ENCODE peak calls at places on chromosomes 7 and 10, in nine cellular contexts. N is K562, D is GM12878, T is Panc1, U is A549, J is SK-N-SH, V is HCT116, L is GM23338, H is HepG2. K is an unnamed sample.

GRCh38 chr7:94276797-94277196 is 117.9 kb upstream of the COL1A2 start:
- DNase-seq in N (no peak), D (no peak), T (no peak), U (peak), J (peak), V (no peak), L (peak), H (no peak), K (peak)

GRCh38 chr10:19925064-19925463 is 108.8 kb downstream of the PLXDC2 start:
- DNase-seq in N (no peak), D (no peak), T (no peak), U (no peak), J (no peak), V (no peak), L (no peak), H (no peak), K (no peak)

GRCh38 chr10:3776796-3777571 is 8.0 kb downstream of the KLF6 start:
- DNase-seq in N (peak), D (no peak), T (peak), U (no peak), J (no peak), V (peak), L (no peak), H (peak), K (no peak)

GRCh38 chr7:423312-424260 is 96.1 kb downstream of the PDGFA start:
- DNase-seq in N (peak), D (no peak), T (no peak), U (no peak), J (no peak), V (no peak), L (no peak), H (peak), K (no peak)

GRCh38 chr10:58956926-58957325 is 219.5 kb upstream of the PHYHIPL start:
- DNase-seq in N (no peak), D (no peak), T (no peak), U (no peak), J (no peak), V (peak), L (no peak), H (peak), K (no peak)

GRCh38 chr7:70569335-70569819 is 562.6 kb upstream of the GALNT17 start:
- DNase-seq in N (peak), D (peak), T (no peak), U (no peak), J (no peak), V (no peak), L (no peak), H (no peak), K (no peak)

GRCh38 chr10:79186742-79187544 is 118.2 kb downstream of the ZMIZ1 start:
- DNase-seq in N (no peak), D (no peak), T (no peak), U (no peak), J (no peak), V (no peak), L (no peak), H (no peak), K (peak)

GRCh38 chr7:101838837-101839483 is 21.5 kb downstream of the CUX1 start:
- DNase-seq in N (no peak), D (no peak), T (no peak), U (no peak), J (no peak), V (no peak), L (no peak), H (no peak), K (no peak)

GRCh38 chr10:5627486-5628044 is 38.8 kb downstream of the ASB13 start:
- DNase-seq in N (no peak), D (no peak), T (no peak), U (no peak), J (no peak), V (no peak), L (no peak), H (peak), K (no peak)

GRCh38 chr10:4282496-4282895 is 497.5 kb upstream of the KLF6 start:
- DNase-seq in N (no peak), D (no peak), T (no peak), U (no peak), J (no peak), V (no peak), L (no peak), H (no peak), K (no peak)

GRCh38 chr7:27627146-27627545 is 35.5 kb downstream of the HIBADH start:
- DNase-seq in N (no peak), D (no peak), T (no peak), U (no peak), J (no peak), V (no peak), L (peak), H (no peak), K (no peak)

GRCh38 chr10:66176772-66177171 is 749.1 kb upstream of the LRRTM3 start:
- DNase-seq in N (no peak), D (no peak), T (no peak), U (no peak), J (no peak), V (no peak), L (no peak), H (no peak), K (peak)

GRCh38 chr7:155520114-155520513 is 26.2 kb downstream of the CNPY1 start:
- DNase-seq in N (no peak), D (no peak), T (no peak), U (no peak), J (no peak), V (no peak), L (no peak), H (no peak), K (no peak)

GRCh38 chr7:134140889-134141867 is 14.0 kb downstream of the LRGUK start:
- DNase-seq in N (peak), D (no peak), T (peak), U (peak), J (peak), V (peak), L (peak), H (peak), K (peak)

GRCh38 chr7:92697414-92697813 is 107.2 kb upstream of the FAM133B start:
- DNase-seq in N (no peak), D (no peak), T (peak), U (no peak), J (no peak), V (no peak), L (no peak), H (no peak), K (no peak)

GRCh38 chr10:9759596-9759995 is 1258.1 kb upstream of the CELF2 start:
- DNase-seq in N (no peak), D (no peak), T (no peak), U (no peak), J (no peak), V (no peak), L (no peak), H (no peak), K (no peak)

GRCh38 chr7:22944506-22944905 is 69.4 kb downstream of the HYCC1 start:
- DNase-seq in N (no peak), D (no peak), T (no peak), U (no peak), J (no peak), V (no peak), L (no peak), H (no peak), K (no peak)

GRCh38 chr7:4830176-4830575 is 31.7 kb downstream of the PAPOLB start:
- DNase-seq in N (peak), D (peak), T (peak), U (peak), J (peak), V (peak), L (peak), H (peak), K (peak)

GRCh38 chr10:34814228-34815173 is 595 bp downstream of the PARD3 start:
- DNase-seq in N (peak), D (no peak), T (no peak), U (peak), J (peak), V (no peak), L (peak), H (peak), K (no peak)

GRCh38 chr10:85979598-85979997 is 387.0 kb downstream of the GRID1 start:
- DNase-seq in N (no peak), D (no peak), T (no peak), U (no peak), J (no peak), V (no peak), L (no peak), H (no peak), K (no peak)

GRCh38 chr10:116183733-116184447 is 89.1 kb downstream of the GFRA1 start:
- DNase-seq in N (no peak), D (no peak), T (no peak), U (no peak), J (peak), V (no peak), L (peak), H (no peak), K (no peak)

GRCh38 chr10:132133005-132133404 is 53.7 kb upstream of the DPYSL4 start:
- DNase-seq in N (no peak), D (no peak), T (no peak), U (no peak), J (peak), V (no peak), L (no peak), H (no peak), K (no peak)

GRCh38 chr10:59234194-59234593 is 57.8 kb downstream of the PHYHIPL start:
- DNase-seq in N (no peak), D (no peak), T (no peak), U (no peak), J (no peak), V (no peak), L (no peak), H (no peak), K (no peak)

GRCh38 chr7:68571286-68571685 is 1027.0 kb upstream of the AUTS2 start:
- DNase-seq in N (no peak), D (no peak), T (no peak), U (no peak), J (no peak), V (no peak), L (no peak), H (no peak), K (no peak)

GRCh38 chr7:42012786-42013360 is 224.1 kb downstream of the GLI3 start:
- DNase-seq in N (no peak), D (no peak), T (no peak), U (no peak), J (no peak), V (no peak), L (no peak), H (no peak), K (no peak)

GRCh38 chr7:96120445-96120844 is 201.5 kb downstream of the SLC25A13 start:
- DNase-seq in N (no peak), D (no peak), T (no peak), U (no peak), J (no peak), V (no peak), L (no peak), H (no peak), K (no peak)

GRCh38 chr7:64541438-64542359 is 21.2 kb downstream of the ZNF680 start:
- DNase-seq in N (peak), D (no peak), T (no peak), U (no peak), J (no peak), V (peak), L (no peak), H (no peak), K (no peak)

GRCh38 chr7:104859754-104860426 is 154.1 kb upstream of the KMT2E start:
- DNase-seq in N (no peak), D (no peak), T (no peak), U (no peak), J (no peak), V (no peak), L (no peak), H (no peak), K (no peak)

GRCh38 chr7:38870147-38870546 is 38.8 kb downstream of the VPS41 start:
- DNase-seq in N (no peak), D (no peak), T (no peak), U (no peak), J (no peak), V (no peak), L (no peak), H (no peak), K (no peak)

GRCh38 chr10:71695502-71696476 is 23.8 kb downstream of the C10orf105 start:
- DNase-seq in N (no peak), D (no peak), T (no peak), U (no peak), J (no peak), V (no peak), L (no peak), H (peak), K (no peak)

GRCh38 chr7:100190059-100190711 is 12.5 kb downstream of the STAG3 start:
- DNase-seq in N (peak), D (no peak), T (no peak), U (peak), J (peak), V (peak), L (peak), H (peak), K (no peak)

GRCh38 chr7:38881947-38882684 is 26.9 kb downstream of the VPS41 start:
- DNase-seq in N (no peak), D (no peak), T (no peak), U (no peak), J (no peak), V (no peak), L (no peak), H (no peak), K (no peak)

GRCh38 chr7:100887186-100887954 is 2.1 kb downstream of the UFSP1 start:
- DNase-seq in N (peak), D (peak), T (no peak), U (no peak), J (peak), V (no peak), L (no peak), H (no peak), K (peak)

GRCh38 chr10:114337510-114338462 is 66.5 kb downstream of the AFAP1L2 start:
- DNase-seq in N (no peak), D (peak), T (no peak), U (no peak), J (no peak), V (no peak), L (peak), H (no peak), K (no peak)
- TF ChIP-seq CTCF in N (no peak), D (no peak), T (no peak), U (no peak), J (no peak), V (no peak), L (peak), H (no peak), K (no peak)

GRCh38 chr10:80870282-80870681 is 332.6 kb downstream of the SH2D4B start:
- DNase-seq in N (no peak), D (peak), T (no peak), U (no peak), J (no peak), V (no peak), L (no peak), H (no peak), K (no peak)
- TF ChIP-seq REST in N (no peak), D (no peak), T (no peak), U (no peak), J (no peak), V (no peak), L (no peak), H (no peak), K (no peak)

DNA sequence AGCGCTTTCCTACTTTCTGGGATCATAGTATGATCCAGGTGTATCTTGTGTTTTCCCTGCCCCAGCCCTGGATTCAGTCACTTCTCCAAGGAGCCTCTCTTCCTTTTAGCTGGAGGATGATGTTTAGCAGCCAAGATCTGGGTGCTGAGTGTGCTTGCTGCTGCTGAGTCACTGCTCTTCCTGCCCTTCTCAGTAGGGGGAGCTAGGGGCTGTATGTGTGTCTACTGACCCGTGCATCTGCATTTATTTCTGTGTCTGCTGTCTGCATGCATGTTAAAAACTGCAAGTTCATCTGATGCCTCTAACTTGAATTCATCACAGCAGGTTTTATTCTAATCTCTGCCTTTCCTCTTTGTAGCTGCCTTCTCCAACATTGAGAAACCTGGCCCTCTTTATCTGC is 31.6 kb downstream of the MGMT start:
- DNase-seq in N (peak), D (no peak), T (no peak), U (no peak), J (no peak), V (no peak), L (no peak), H (no peak), K (no peak)
- TF ChIP-seq CTCF in N (no peak), D (peak), T (peak), U (no peak), J (no peak), V (peak), L (peak), H (peak), K (no peak)

DNA sequence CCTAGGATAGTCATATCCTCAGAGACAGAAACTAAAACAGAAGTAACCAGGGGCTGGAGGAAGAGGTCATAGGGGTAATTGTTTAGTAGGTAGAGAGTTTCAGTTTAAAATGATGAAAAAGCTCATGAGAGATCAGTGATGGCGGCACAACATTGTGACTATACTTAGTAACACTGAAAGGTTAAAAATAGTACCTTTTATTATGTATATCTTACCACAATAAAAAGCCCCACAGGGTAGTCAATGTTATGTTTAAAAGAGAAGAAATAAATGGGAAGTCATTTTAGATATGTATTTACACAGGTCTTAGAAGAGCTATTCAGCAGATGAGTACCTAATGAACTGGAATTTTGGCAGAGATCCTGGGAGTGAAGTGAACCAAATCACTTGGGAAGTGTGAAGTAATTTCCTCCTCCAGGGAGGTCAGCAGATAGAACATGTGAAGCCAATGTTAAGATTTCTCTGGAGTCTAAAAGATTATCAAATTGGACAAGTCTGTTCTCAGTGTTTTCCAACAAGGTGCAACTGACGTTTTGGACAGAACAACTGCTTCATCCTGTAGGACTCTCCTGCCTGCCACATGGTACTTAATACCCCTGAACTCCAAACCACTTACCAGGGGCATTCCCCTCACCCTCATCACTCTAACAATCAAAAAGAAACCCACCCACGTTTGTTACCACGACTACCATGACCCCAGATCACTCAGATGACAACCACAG is 6.4 kb downstream of the CDCA7L start:
- DNase-seq in N (no peak), D (peak), T (peak), U (no peak), J (no peak), V (no peak), L (no peak), H (no peak), K (no peak)
- TF ChIP-seq REST in N (no peak), D (peak), T (no peak), U (no peak), J (no peak), V (no peak), L (no peak), H (no peak), K (no peak)

DNA sequence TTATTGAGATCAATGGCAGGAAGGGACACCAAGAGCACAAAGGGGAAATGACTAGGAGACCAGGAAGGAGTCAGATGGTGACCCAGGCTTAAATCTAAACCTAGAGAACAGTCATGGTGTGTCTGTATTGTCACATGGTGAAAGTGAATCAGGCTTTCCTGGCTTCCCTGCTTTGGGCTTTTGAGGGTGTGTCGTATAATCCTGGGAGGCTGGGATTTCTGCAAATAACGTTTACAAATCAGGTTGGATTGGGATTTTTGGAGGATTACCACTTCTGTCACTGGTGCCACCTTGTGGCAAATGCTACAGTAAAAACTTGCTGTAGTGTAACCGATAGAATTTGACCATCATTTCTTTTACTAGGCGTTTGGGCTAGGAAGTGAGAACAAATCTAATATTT is 502.6 kb downstream of the NRG3 start:
- DNase-seq in N (peak), D (no peak), T (no peak), U (no peak), J (no peak), V (no peak), L (peak), H (no peak), K (no peak)
- TF ChIP-seq CTCF in N (no peak), D (peak), T (peak), U (no peak), J (peak), V (peak), L (peak), H (no peak), K (no peak)

DNA sequence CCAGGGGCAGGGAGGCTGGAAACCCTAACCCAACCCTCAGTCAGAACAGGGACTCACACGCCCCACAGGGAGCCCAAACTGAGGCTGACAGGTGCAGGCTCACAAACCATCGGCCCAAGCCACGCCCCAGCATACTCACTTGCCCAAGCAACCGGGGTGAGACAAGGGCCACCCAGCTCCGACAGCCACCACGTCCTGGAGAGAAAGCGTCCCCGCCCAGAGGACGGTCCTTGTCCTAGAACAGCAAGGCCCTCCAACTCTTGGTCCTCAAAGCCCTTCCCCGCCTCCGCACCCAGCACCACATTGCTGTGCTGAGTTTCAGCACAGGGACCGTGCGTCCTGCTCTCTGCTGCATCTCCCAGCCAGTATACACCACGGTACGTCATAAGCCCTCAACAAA is 39.6 kb downstream of the MAD1L1 start:
- DNase-seq in N (no peak), D (no peak), T (no peak), U (no peak), J (peak), V (no peak), L (no peak), H (no peak), K (no peak)
- TF ChIP-seq REST in N (no peak), D (no peak), T (no peak), U (no peak), J (no peak), V (no peak), L (no peak), H (no peak), K (no peak)

DNA sequence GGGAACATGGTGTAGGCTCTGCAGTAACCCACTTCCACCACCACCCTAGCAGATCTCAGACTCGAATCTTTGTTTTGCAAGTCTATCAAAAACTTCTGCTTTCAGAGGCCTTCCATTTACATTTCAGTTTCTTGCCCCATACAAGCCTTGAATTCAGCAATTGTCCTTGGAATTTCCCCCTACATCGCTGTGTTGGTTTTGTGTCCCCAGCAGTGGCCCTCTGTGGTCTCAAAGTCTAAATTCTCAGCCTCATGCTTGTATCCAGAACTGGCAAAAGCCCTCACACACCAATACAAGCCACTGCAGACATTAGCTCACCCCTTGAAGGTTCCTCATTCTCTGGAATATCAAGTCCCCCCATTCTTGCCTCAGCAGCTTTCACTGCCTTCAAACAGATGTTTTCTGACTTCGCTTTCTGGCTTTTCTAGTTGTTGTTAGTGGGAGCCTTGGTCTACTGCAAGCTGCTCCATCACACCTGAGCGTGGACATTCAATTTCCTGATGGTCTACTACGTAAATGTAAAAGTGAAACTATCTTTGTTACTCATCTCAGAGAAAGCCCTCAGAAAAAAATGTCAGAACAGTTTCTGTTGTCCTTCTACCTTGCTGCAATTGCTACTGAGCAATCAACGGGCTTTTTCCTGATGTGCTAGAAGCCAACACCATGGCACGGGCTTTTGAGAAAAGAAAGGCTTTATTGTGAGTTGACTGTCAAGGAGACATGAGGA is 1.8 kb upstream of the NUB1 start:
- DNase-seq in N (no peak), D (peak), T (no peak), U (no peak), J (no peak), V (no peak), L (no peak), H (peak), K (no peak)
- TF ChIP-seq CTCF in N (no peak), D (peak), T (no peak), U (no peak), J (no peak), V (no peak), L (no peak), H (peak), K (no peak)

K was measured in HL-60.